ENCODE peak calls at places on chromosomes 16 and 17, in nine cellular contexts. V is heart left ventricle, T is fibroblast of mammary gland, A is coronary artery, J is pancreas, S is left ventricle myocardium inferior, Y is uterus, F is RWPE2, D is glutamatergic neuron. P is an unnamed sample.

GRCh38 chr16:70162041-70162451 is 11.5 kb upstream of the CLEC18C start:
- DNase-seq in A (peak), J (peak), T (peak), F (peak), Y (no peak), S (no peak), V (no peak), D (no peak), P (no peak)

GRCh38 chr17:5325851-5326250 is 43.8 kb downstream of the RABEP1 start:
- DNase-seq in T (no peak), J (no peak), S (no peak), D (no peak), F (no peak), A (no peak), V (no peak), Y (no peak), P (no peak)

GRCh38 chr17:70137451-70138230 is 31.7 kb upstream of the KCNJ2 start:
- DNase-seq in V (peak), D (no peak), S (no peak), F (no peak), T (peak), Y (peak), J (no peak), A (no peak), P (peak)

GRCh38 chr17:4554441-4554996 is 665 bp downstream of the MYBBP1A start:
- DNase-seq in V (no peak), T (no peak), D (no peak), S (no peak), J (peak), F (peak), Y (peak), A (no peak), P (peak)

GRCh38 chr16:80517846-80518245 is 22.9 kb upstream of the DYNLRB2 start:
- DNase-seq in Y (no peak), J (no peak), S (no peak), V (no peak), A (no peak), T (no peak), D (no peak), F (no peak), P (no peak)

GRCh38 chr16:66746682-66747081 is 4.7 kb downstream of the DYNC1LI2 start:
- DNase-seq in Y (no peak), F (no peak), V (no peak), A (no peak), S (no peak), T (no peak), D (no peak), J (no peak), P (no peak)

GRCh38 chr17:71482625-71483024 is 638.2 kb upstream of the SOX9 start:
- DNase-seq in T (no peak), D (no peak), S (no peak), V (no peak), Y (no peak), J (no peak), F (no peak), A (no peak), P (no peak)

GRCh38 chr17:15782809-15783208 is 50.7 kb downstream of the TBC1D26 start:
- DNase-seq in J (peak), F (no peak), V (peak), D (no peak), A (no peak), Y (peak), T (peak), S (peak), P (peak)

GRCh38 chr16:15786501-15786900 is 70.3 kb downstream of the MYH11 start:
- DNase-seq in J (no peak), F (no peak), T (no peak), V (no peak), D (no peak), S (no peak), A (no peak), Y (no peak), P (no peak)

GRCh38 chr16:3773663-3774062 is 56.3 kb upstream of the TRAP1 start:
- DNase-seq in F (no peak), J (peak), S (no peak), A (no peak), D (no peak), T (no peak), Y (no peak), V (no peak), P (no peak)

GRCh38 chr16:84648595-84649510 is 542 bp downstream of the KLHL36 start:
- DNase-seq in V (peak), S (peak), A (no peak), F (no peak), Y (peak), J (peak), D (peak), T (no peak), P (peak)

GRCh38 chr17:70810609-70811008 is 641.3 kb downstream of the KCNJ2 start:
- DNase-seq in Y (no peak), A (no peak), D (no peak), V (no peak), F (no peak), J (no peak), T (no peak), S (no peak), P (no peak)

GRCh38 chr16:715448-716249 is 731 bp downstream of the METRN start:
- DNase-seq in D (peak), S (no peak), Y (no peak), J (no peak), A (no peak), V (no peak), F (no peak), T (peak), P (no peak)

GRCh38 chr17:80008848-80009247 is 26.8 kb downstream of the TBC1D16 start:
- DNase-seq in V (no peak), T (no peak), F (peak), D (no peak), A (no peak), S (no peak), J (peak), Y (no peak), P (no peak)

GRCh38 chr17:19003966-19004600 is 481 bp downstream of the FAM83G start:
- DNase-seq in D (no peak), V (no peak), J (peak), F (no peak), T (peak), S (no peak), A (no peak), Y (peak), P (no peak)

GRCh38 chr17:44081681-44082080 is 11.1 kb downstream of the G6PC3 start:
- DNase-seq in F (no peak), A (no peak), T (peak), V (no peak), J (peak), D (no peak), Y (no peak), S (no peak), P (no peak)

GRCh38 chr17:75265614-75266314 is 4.1 kb downstream of the MRPS7 start:
- DNase-seq in V (no peak), F (no peak), Y (no peak), J (no peak), S (no peak), T (no peak), A (no peak), D (no peak), P (no peak)

GRCh38 chr17:75262112-75262606 is 480 bp downstream of the MRPS7 start:
- DNase-seq in F (no peak), A (no peak), J (no peak), D (no peak), S (no peak), Y (no peak), V (no peak), T (no peak), P (no peak)

GRCh38 chr17:75261336-75262111 is at the start of the genes GGA3 and MRPS7:
- DNase-seq in A (peak), D (peak), V (peak), F (peak), T (peak), Y (peak), J (peak), S (peak), P (peak)

GRCh38 chr17:75260679-75261335 is 599 bp downstream of the GGA3 start:
- DNase-seq in Y (no peak), A (no peak), J (no peak), S (no peak), D (no peak), T (no peak), V (no peak), F (no peak), P (no peak)

DNA sequence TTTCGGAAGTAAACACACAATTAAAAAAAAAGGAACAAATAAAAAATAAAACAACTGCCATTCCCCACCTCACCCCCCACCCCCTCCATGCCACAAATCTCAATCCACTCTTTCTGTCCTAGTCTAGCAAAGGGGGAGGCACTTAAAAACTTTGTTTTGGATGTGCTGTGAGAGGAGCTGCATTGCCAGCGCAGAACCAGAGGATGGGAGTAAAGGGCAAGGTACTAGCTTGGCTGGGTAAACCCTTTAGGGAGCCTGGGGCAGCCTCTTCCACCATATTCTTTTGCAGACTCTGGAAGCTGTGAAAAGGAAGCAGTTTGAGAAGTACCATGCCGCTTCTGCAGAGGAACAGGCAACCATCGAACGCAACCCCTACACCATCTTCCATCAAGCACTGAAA is 1.4 kb downstream of the MRPS7 start:
- DNase-seq in F (no peak), V (no peak), T (no peak), A (no peak), S (no peak), J (no peak), Y (no peak), D (no peak), P (no peak)
- TF ChIP-seq CTCF in F (no peak), V (no peak), T (no peak), A (no peak), S (no peak), J (no peak), Y (no peak), D (no peak), P (no peak)

GRCh38 chr16:78100162-78100467 is 661 bp downstream of the WWOX start:
- DNase-seq in F (no peak), D (no peak), V (no peak), Y (no peak), S (no peak), T (no peak), A (no peak), J (no peak), P (no peak)
- TF ChIP-seq CTCF in F (peak), D (peak), V (no peak), Y (no peak), S (no peak), T (no peak), A (no peak), J (no peak), P (no peak)

GRCh38 chr17:39270923-39271322 is 45.2 kb upstream of the STAC2 start:
- DNase-seq in D (no peak), Y (no peak), T (peak), F (no peak), A (no peak), V (no peak), J (no peak), S (no peak), P (no peak)
- TF ChIP-seq CTCF in D (no peak), Y (no peak), T (peak), F (peak), A (no peak), V (peak), J (no peak), S (peak), P (no peak)

DNA sequence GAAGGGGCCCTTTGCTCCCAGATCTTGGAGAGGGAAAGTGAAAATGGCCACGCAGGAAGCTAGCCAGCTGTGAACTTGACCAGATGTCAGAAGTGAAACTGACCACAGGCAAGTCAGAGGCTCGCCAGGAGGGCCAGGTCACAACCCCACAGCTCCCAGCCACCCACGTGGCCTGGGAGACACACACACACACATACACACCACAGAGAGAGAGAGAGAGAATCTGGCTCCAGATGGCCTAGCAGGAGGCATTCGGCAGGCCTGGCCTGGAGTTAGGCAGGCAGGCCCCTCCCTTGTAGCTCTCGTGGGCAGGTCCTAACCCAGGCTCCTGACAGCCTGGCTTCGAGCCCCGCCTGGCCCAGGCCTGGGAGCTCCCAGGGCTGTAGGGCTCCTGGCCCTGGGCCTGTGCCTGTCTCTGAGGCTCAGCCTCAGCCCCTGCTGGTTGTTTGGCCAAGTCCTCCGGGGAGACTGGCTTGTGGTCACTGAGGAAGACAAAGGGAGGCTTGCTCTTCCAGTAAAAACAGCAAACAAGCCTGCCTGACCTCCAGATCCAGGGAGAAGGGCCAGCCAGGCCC is 20.2 kb downstream of the NGFR start:
- DNase-seq in J (peak), Y (peak), D (peak), A (peak), S (peak), F (no peak), V (peak), T (peak), P (peak)
- TF ChIP-seq CTCF in J (no peak), Y (peak), D (peak), A (no peak), S (peak), F (no peak), V (peak), T (peak), P (peak)

DNA sequence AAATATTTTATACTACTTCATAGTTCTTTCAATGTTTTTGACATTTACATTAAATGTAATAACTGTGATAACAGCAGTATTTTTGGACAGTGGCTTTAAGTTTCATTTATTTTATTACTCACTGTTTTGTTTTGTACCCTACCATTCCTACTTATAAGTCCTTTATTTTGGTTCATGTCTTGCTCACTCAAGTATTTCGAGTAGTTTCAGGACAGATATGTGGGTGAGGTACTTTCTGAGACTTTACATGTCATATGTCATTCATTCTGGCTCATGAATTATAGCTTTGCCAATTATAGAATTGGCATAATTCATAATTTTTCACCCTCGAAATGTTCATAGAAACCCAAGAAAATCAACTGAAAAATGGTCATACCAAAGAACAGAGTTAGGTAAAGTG is 44.4 kb downstream of the PIK3R5 start:
- DNase-seq in F (no peak), J (no peak), Y (no peak), T (no peak), A (no peak), D (no peak), S (no peak), V (no peak), P (no peak)
- TF ChIP-seq CTCF in F (no peak), J (no peak), Y (no peak), T (no peak), A (no peak), D (no peak), S (no peak), V (no peak), P (no peak)

P was measured in sigmoid colon.